ENCODE peak calls at places on chromosomes 11 and 22, in eight cellular contexts. C is AG09319; M is GM23248; S is omental fat pad; J is activated naive CD4-positive, alpha-beta T cell; Q is progenitor cell of endocrine pancreas; N is activated CD4-positive, alpha-beta T cell treated with anti-CD3 and anti-CD28 coated beads for 36 hours; B is EL. W is an unnamed sample.
A peak's percentile ranks its signal among the peaks of the same experiment; 100 is the strongest.

GRCh38 chr11:78961938-78962701 is 387.5 kb upstream of the NARS2 start:
- DNase-seq in C (no peak), M (peak; percentile 35), S (no peak), J (no peak), Q (peak; percentile 61), N (peak; percentile 10), B (peak; percentile 2), W (no peak)

GRCh38 chr11:36389006-36389405 is 92.9 kb downstream of the PRR5L start:
- DNase-seq in C (no peak), M (no peak), S (no peak), J (no peak), Q (no peak), N (no peak), B (no peak), W (no peak)

GRCh38 chr22:46582281-46582811 is 37.8 kb upstream of the GRAMD4 start:
- DNase-seq in C (no peak), M (no peak), S (no peak), J (no peak), Q (no peak), N (no peak), B (no peak), W (no peak)

GRCh38 chr11:120184371-120184945 is 26.4 kb upstream of the OAF start:
- DNase-seq in C (no peak), M (peak; percentile 52), S (peak; percentile 21), J (no peak), Q (peak; percentile 4), N (no peak), B (no peak), W (no peak)

GRCh38 chr22:37089451-37089850 is 20.1 kb downstream of the TMPRSS6 start:
- DNase-seq in C (no peak), M (no peak), S (no peak), J (no peak), Q (no peak), N (no peak), B (peak; percentile 28), W (no peak)

GRCh38 chr11:74820763-74821162 is 72.1 kb downstream of the RNF169 start:
- DNase-seq in C (peak; percentile 52), M (peak; percentile 80), S (no peak), J (no peak), Q (no peak), N (no peak), B (peak; percentile 94), W (peak; percentile 89)

GRCh38 chr11:103257360-103257759 is 148.1 kb downstream of the DYNC2H1 start:
- DNase-seq in C (no peak), M (peak; percentile 30), S (no peak), J (no peak), Q (no peak), N (no peak), B (peak; percentile 22), W (no peak)

GRCh38 chr22:46687045-46687444 is 51.0 kb downstream of the CERK start:
- DNase-seq in C (no peak), M (no peak), S (no peak), J (no peak), Q (no peak), N (no peak), B (no peak), W (no peak)

GRCh38 chr22:24697671-24698082 is 76.8 kb downstream of the PIWIL3 start:
- DNase-seq in C (no peak), M (no peak), S (no peak), J (no peak), Q (no peak), N (no peak), B (no peak), W (no peak)

GRCh38 chr11:92227954-92228935 is 3.6 kb downstream of the FAT3 start:
- DNase-seq in C (no peak), M (peak; percentile 46), S (no peak), J (no peak), Q (no peak), N (no peak), B (peak; percentile 28), W (no peak)

GRCh38 chr11:125338886-125339811 is 156.9 kb downstream of the FEZ1 start:
- DNase-seq in C (no peak), M (peak; percentile 84), S (no peak), J (no peak), Q (no peak), N (no peak), B (no peak), W (no peak)

GRCh38 chr11:313787-314547 is at the start of gene IFITM1:
- DNase-seq in C (peak; percentile 75), M (peak; percentile 85), S (no peak), J (no peak), Q (no peak), N (peak; percentile 78), B (peak; percentile 92), W (no peak)

GRCh38 chr22:40541300-40541699 is 95.2 kb downstream of the MRTFA start:
- DNase-seq in C (no peak), M (no peak), S (no peak), J (no peak), Q (no peak), N (peak; percentile 42), B (no peak), W (no peak)

GRCh38 chr11:79768343-79768742 is 327.5 kb upstream of the TENM4 start:
- DNase-seq in C (no peak), M (no peak), S (no peak), J (no peak), Q (no peak), N (no peak), B (no peak), W (no peak)

GRCh38 chr11:8832571-8833260 is 78.3 kb upstream of the AKIP1 start:
- DNase-seq in C (peak; percentile 72), M (peak; percentile 85), S (no peak), J (no peak), Q (no peak), N (peak; percentile 25), B (peak; percentile 92), W (no peak)

GRCh38 chr11:122852071-122852831 is 14.0 kb downstream of the CRTAM start:
- DNase-seq in C (no peak), M (peak; percentile 77), S (no peak), J (no peak), Q (no peak), N (peak; percentile 68), B (peak; percentile 45), W (no peak)

GRCh38 chr11:64094463-64095223 is 58.9 kb downstream of the FLRT1 start:
- DNase-seq in C (no peak), M (peak; percentile 47), S (no peak), J (no peak), Q (no peak), N (peak; percentile 19), B (peak; percentile 91), W (peak; percentile 13)

GRCh38 chr11:94586546-94586945 is 19.4 kb downstream of the PIWIL4 start:
- DNase-seq in C (no peak), M (no peak), S (no peak), J (no peak), Q (no peak), N (no peak), B (no peak), W (no peak)

GRCh38 chr22:41880653-41881052 is 34.2 kb downstream of the SHISA8 start:
- DNase-seq in C (no peak), M (no peak), S (no peak), J (no peak), Q (no peak), N (no peak), B (no peak), W (no peak)

GRCh38 chr11:66365711-66366619 is 5.6 kb downstream of the SLC29A2 start:
- DNase-seq in C (no peak), M (no peak), S (no peak), J (no peak), Q (no peak), N (no peak), B (no peak), W (no peak)

GRCh38 chr22:36417281-36417686 is 29.5 kb upstream of the MYH9 start:
- DNase-seq in C (no peak), M (peak; percentile 76), S (no peak), J (no peak), Q (no peak), N (peak; percentile 22), B (peak; percentile 88), W (no peak)

GRCh38 chr11:1231396-1232327 is 8.8 kb downstream of the MUC5B start:
- DNase-seq in C (no peak), M (no peak), S (no peak), J (no peak), Q (no peak), N (no peak), B (no peak), W (no peak)

GRCh38 chr22:41758231-41758630 is 42.2 kb upstream of the CCDC134 start:
- DNase-seq in C (no peak), M (no peak), S (no peak), J (no peak), Q (no peak), N (no peak), B (no peak), W (no peak)

GRCh38 chr11:64720640-64721358 is 2.2 kb downstream of the NRXN2 start:
- DNase-seq in C (no peak), M (no peak), S (no peak), J (no peak), Q (no peak), N (no peak), B (no peak), W (no peak)

GRCh38 chr22:17314472-17314871 is 54.8 kb upstream of the CECR2 start:
- DNase-seq in C (no peak), M (no peak), S (no peak), J (no peak), Q (no peak), N (no peak), B (no peak), W (no peak)

GRCh38 chr11:67289226-67289650 is at the start of gene ANKRD13D:
- DNase-seq in C (no peak), M (no peak), S (no peak), J (no peak), Q (peak; percentile 47), N (no peak), B (no peak), W (no peak)

GRCh38 chr22:22513619-22514018 is 5.1 kb upstream of the ZNF280B start:
- DNase-seq in C (no peak), M (no peak), S (no peak), J (no peak), Q (no peak), N (no peak), B (no peak), W (no peak)

GRCh38 chr11:96114178-96115070 is 190.5 kb upstream of the MTMR2 start:
- DNase-seq in C (no peak), M (no peak), S (no peak), J (no peak), Q (no peak), N (no peak), B (no peak), W (no peak)

GRCh38 chr22:39148727-39149535 is 3.5 kb downstream of the CBX7 start:
- DNase-seq in C (no peak), M (no peak), S (no peak), J (no peak), Q (no peak), N (peak; percentile 80), B (peak; percentile 21), W (no peak)

GRCh38 chr11:125166347-125166841 is 1.8 kb downstream of the PKNOX2 start:
- DNase-seq in C (no peak), M (peak; percentile 53), S (no peak), J (no peak), Q (no peak), N (peak; percentile 27), B (no peak), W (no peak)

GRCh38 chr11:126163074-126163700 is 48.3 kb downstream of the RPUSD4 start:
- DNase-seq in C (no peak), M (peak; percentile 98), S (peak; percentile 52), J (no peak), Q (no peak), N (no peak), B (peak; percentile 93), W (peak; percentile 17)

GRCh38 chr11:71188886-71189767 is 63.2 kb downstream of the SHANK2 start:
- DNase-seq in C (no peak), M (no peak), S (no peak), J (no peak), Q (no peak), N (no peak), B (no peak), W (no peak)

GRCh38 chr11:66851251-66851620 is 5.6 kb upstream of the LRFN4 start:
- DNase-seq in C (no peak), M (no peak), S (no peak), J (no peak), Q (no peak), N (no peak), B (no peak), W (no peak)

GRCh38 chr11:66081505-66081904 is 11.4 kb downstream of the PACS1 start:
- DNase-seq in C (no peak), M (peak; percentile 29), S (no peak), J (no peak), Q (no peak), N (peak; percentile 86), B (peak; percentile 27), W (no peak)